ENCODE peak calls at places on chromosomes 7 and 10, in five cellular contexts. V, Q, Y, S and B are unnamed samples.

GRCh38 chr7:121369462-121369861 is 26.6 kb downstream of the FAM3C start:
- DNase-seq in V (peak; percentile 51), Q (no peak), Y (no peak), S (no peak), B (no peak)

GRCh38 chr10:29628912-29629526 is 5.8 kb downstream of the SVIL start:
- DNase-seq in V (no peak), Q (no peak), Y (no peak), S (no peak), B (no peak)

GRCh38 chr7:87345962-87346371 is 503 bp downstream of the CROT start:
- DNase-seq in V (no peak), Q (no peak), Y (no peak), S (no peak), B (no peak)

GRCh38 chr7:24477807-24478655 is 95.2 kb upstream of the PALS2 start:
- DNase-seq in V (peak; percentile 90), Q (peak; percentile 56), Y (peak; percentile 63), S (no peak), B (peak; percentile 49)

GRCh38 chr7:71106226-71106625 is 25.7 kb upstream of the GALNT17 start:
- DNase-seq in V (no peak), Q (no peak), Y (no peak), S (no peak), B (no peak)

GRCh38 chr7:4665661-4666060 is 16.4 kb upstream of the FOXK1 start:
- DNase-seq in V (peak; percentile 99), Q (no peak), Y (no peak), S (no peak), B (no peak)

GRCh38 chr7:140051822-140052221 is 10.9 kb downstream of the PARP12 start:
- DNase-seq in V (no peak), Q (no peak), Y (no peak), S (no peak), B (peak; percentile 16)

GRCh38 chr7:21159506-21159905 is 268.4 kb upstream of the SP4 start:
- DNase-seq in V (no peak), Q (no peak), Y (no peak), S (no peak), B (no peak)

GRCh38 chr10:130341325-130341724 is 205.1 kb downstream of the GLRX3 start:
- DNase-seq in V (no peak), Q (peak; percentile 40), Y (no peak), S (no peak), B (peak; percentile 9)

GRCh38 chr10:16809074-16809718 is 8.0 kb downstream of the RSU1 start:
- DNase-seq in V (peak; percentile 36), Q (peak; percentile 72), Y (no peak), S (peak; percentile 31), B (peak; percentile 74)

GRCh38 chr10:5168897-5169296 is 16.1 kb downstream of the AKR1C8 start:
- DNase-seq in V (no peak), Q (no peak), Y (no peak), S (no peak), B (no peak)

GRCh38 chr7:143216151-143216550 is 5.7 kb upstream of the TAS2R40 start:
- DNase-seq in V (peak; percentile 68), Q (no peak), Y (no peak), S (no peak), B (no peak)

GRCh38 chr10:105594301-105594700 is 953.2 kb downstream of the SORCS3 start:
- DNase-seq in V (no peak), Q (no peak), Y (no peak), S (no peak), B (no peak)

GRCh38 chr7:27096756-27097514 is 1.1 kb upstream of the HOXA1 start:
- DNase-seq in V (peak; percentile 64), Q (no peak), Y (no peak), S (no peak), B (no peak)

GRCh38 chr7:47546728-47547494 is 35.0 kb downstream of the TNS3 start:
- DNase-seq in V (no peak), Q (no peak), Y (no peak), S (no peak), B (no peak)

GRCh38 chr7:90564455-90564854 is 31.7 kb upstream of the CDK14 start:
- DNase-seq in V (no peak), Q (no peak), Y (no peak), S (no peak), B (no peak)

GRCh38 chr10:95333997-95334792 is 43.4 kb upstream of the PDLIM1 start:
- DNase-seq in V (peak; percentile 98), Q (no peak), Y (peak; percentile 35), S (no peak), B (no peak)

GRCh38 chr7:91660734-91661355 is 219.7 kb downstream of the MTERF1 start:
- DNase-seq in V (no peak), Q (no peak), Y (no peak), S (no peak), B (no peak)

GRCh38 chr10:6522230-6522629 is 57.8 kb downstream of the PRKCQ start:
- DNase-seq in V (no peak), Q (no peak), Y (peak; percentile 19), S (no peak), B (no peak)

GRCh38 chr7:44867073-44867990 is 18.0 kb downstream of the PURB start:
- DNase-seq in V (peak; percentile 91), Q (peak; percentile 70), Y (peak; percentile 58), S (peak; percentile 19), B (no peak)

GRCh38 chr7:18927134-18927533 is 190.3 kb downstream of the TWIST1 start:
- DNase-seq in V (peak; percentile 72), Q (no peak), Y (no peak), S (no peak), B (no peak)

DNA sequence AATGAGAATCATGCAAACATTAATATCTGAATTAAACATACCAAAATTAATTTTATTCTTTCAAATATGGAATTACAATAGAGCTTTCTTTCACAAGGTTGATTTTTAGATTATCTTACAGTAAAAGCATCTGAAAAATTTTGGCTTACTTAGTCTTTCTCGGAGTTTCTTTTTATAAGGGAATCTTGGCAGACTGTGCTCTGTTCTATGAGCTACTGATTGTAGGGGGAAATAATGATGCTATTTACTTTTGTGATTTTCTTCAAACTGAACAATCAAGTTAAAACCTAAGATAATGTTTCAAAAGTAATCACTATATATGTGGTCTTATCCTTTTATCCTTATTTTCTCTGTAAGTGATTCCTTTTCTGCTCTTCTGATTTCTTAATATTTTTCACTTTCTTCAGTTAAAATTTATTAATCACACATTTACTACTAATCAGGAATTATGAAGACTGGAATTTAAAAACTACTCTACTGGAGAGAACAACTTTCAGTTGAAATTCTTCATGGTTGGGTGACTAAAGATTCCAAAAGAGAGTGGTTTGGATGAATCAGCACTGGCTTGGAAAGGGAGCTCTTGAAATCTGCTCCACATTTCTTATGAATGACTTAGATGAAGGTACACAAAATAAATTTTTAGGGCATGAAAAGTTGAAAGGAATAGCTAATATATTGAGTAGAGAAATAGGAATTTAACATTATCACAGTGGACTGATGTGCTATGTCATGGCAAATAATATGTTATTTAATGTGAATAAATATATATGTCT is 103.9 kb downstream of the PPP1R9A start:
- DNase-seq in V (peak; percentile 21), Q (no peak), Y (peak; percentile 24), S (no peak), B (no peak)
- TF ChIP-seq CEBPB in V (no peak), Q (no peak), Y (no peak), S (no peak), B (no peak)

DNA sequence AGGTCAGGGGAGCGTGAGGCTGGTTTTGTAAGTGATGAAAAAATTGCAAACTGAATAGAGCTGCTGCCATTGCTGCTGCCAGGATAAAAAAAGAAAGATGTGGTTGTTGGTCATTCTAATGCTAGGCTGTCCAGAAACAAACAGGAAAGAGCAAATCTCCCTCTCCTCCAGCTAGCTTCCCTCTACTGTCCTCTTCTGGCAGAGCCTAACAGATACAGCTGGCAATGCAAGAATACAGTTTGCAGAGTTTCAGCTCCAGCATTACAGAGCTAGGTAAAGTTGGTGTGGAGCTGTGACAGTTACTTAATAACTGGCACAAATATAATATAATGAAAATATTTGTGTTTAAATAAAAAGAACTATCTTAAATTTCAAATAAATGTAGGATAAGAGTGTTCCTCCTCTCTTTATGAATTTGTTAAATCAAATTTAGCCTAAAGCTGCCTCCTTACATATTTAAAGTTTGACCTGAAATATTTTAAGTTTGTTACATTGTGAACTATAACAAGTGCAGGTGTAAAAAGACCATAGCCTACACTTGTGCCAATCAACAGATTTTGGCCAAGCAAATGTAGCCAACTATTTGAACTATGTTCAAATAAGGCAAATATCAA is 407.7 kb downstream of the SH2D4B start:
- DNase-seq in V (no peak), Q (peak; percentile 21), Y (no peak), S (no peak), B (peak; percentile 10)
- TF ChIP-seq CEBPB in V (no peak), Q (no peak), Y (no peak), S (no peak), B (no peak)

GRCh38 chr10:34078798-34079470 is 736.2 kb downstream of the PARD3 start:
- DNase-seq in V (no peak), Q (no peak), Y (no peak), S (no peak), B (no peak)
- TF ChIP-seq CEBPB in V (no peak), Q (no peak), Y (no peak), S (no peak), B (no peak)

GRCh38 chr7:13240349-13240748 is 552.9 kb downstream of the ARL4A start:
- DNase-seq in V (peak; percentile 51), Q (no peak), Y (peak; percentile 48), S (peak; percentile 24), B (no peak)
- TF ChIP-seq CEBPB in V (no peak), Q (no peak), Y (no peak), S (no peak), B (no peak)